ENCODE peak calls at places on chromosomes 5 and 9, in five cellular contexts. W is activated T-helper 9 cell treated with anti-CD3 and anti-CD28 coated beads, Interleukin-2, amount 50 U/mL, for 16 hours; Q is stimulated activated CD4-positive, alpha-beta T cell treated with anti-CD3 and anti-CD28 coated beads, Interleukin-1b, Interleukin-23, amount 100 ng/mL, for 24 hours; C is naive B cell; H is T47D. E is an unnamed sample.

GRCh38 chr9:83155733-83156132 is 92.8 kb upstream of the RASEF start:
- DNase-seq in C (no peak), W (no peak), H (no peak), Q (no peak), E (no peak)

GRCh38 chr5:10695055-10695649 is 65.9 kb downstream of the DAP start:
- DNase-seq in W (no peak), Q (no peak), C (no peak), H (peak), E (peak)

GRCh38 chr5:32753765-32754164 is 42.6 kb downstream of the NPR3 start:
- DNase-seq in Q (no peak), C (no peak), W (no peak), H (no peak), E (no peak)

GRCh38 chr5:170907758-170908157 is 45.9 kb downstream of the RANBP17 start:
- DNase-seq in Q (no peak), C (no peak), H (no peak), W (no peak), E (peak)

GRCh38 chr9:118418887-118419620 is 714.9 kb downstream of the TLR4 start:
- DNase-seq in Q (no peak), C (no peak), H (no peak), W (no peak), E (no peak)

GRCh38 chr9:18543406-18543965 is 69.5 kb downstream of the ADAMTSL1 start:
- DNase-seq in Q (no peak), H (no peak), W (no peak), C (no peak), E (peak)

GRCh38 chr5:24167791-24168190 is 477.0 kb downstream of the CDH10 start:
- DNase-seq in W (no peak), Q (no peak), C (no peak), H (no peak), E (no peak)

GRCh38 chr5:173829826-173830225 is 58.3 kb upstream of the CPEB4 start:
- DNase-seq in Q (no peak), H (no peak), W (no peak), C (no peak), E (no peak)

GRCh38 chr5:137283801-137284200 is 215.3 kb downstream of the SPOCK1 start:
- DNase-seq in W (no peak), C (no peak), Q (no peak), H (no peak), E (no peak)

GRCh38 chr5:91132552-91132951 is 250.6 kb downstream of the ARRDC3 start:
- DNase-seq in Q (no peak), W (no peak), C (no peak), H (no peak), E (no peak)

GRCh38 chr9:2771661-2772060 is 54.4 kb downstream of the KCNV2 start:
- DNase-seq in Q (no peak), W (no peak), H (no peak), C (no peak), E (no peak)

GRCh38 chr9:129343697-129344375 is 165.8 kb upstream of the IER5L start:
- DNase-seq in W (no peak), Q (no peak), C (no peak), H (no peak), E (no peak)

GRCh38 chr5:147859962-147860640 is 18.4 kb upstream of the SCGB3A2 start:
- DNase-seq in W (no peak), H (no peak), Q (no peak), C (no peak), E (no peak)

GRCh38 chr9:114151426-114151956 is 3.8 kb upstream of the COL27A1 start:
- DNase-seq in C (no peak), Q (no peak), H (no peak), W (no peak), E (no peak)

GRCh38 chr9:113185271-113185670 is 34.5 kb downstream of the SLC31A2 start:
- DNase-seq in Q (no peak), W (no peak), C (no peak), H (no peak), E (peak)

E was measured in cardiac muscle cell.